ENCODE peak calls at places on chromosome 3, in seven cellular contexts. X, V, B, D, I, J and G are unnamed samples.

GRCh38 chr3:141659821-141660597 is 78.1 kb upstream of the RNF7 start:
- DNase-seq in X (peak), V (peak), B (peak), D (no peak), I (no peak), J (peak), G (peak)

GRCh38 chr3:129282727-129283327 is 4.2 kb downstream of the HMCES start:
- DNase-seq in X (no peak), V (no peak), B (no peak), D (no peak), I (peak), J (no peak), G (peak)

GRCh38 chr3:44554626-44555592 is at the start of gene ZKSCAN7:
- DNase-seq in X (no peak), V (peak), B (peak), D (peak), I (peak), J (no peak), G (peak)

GRCh38 chr3:81492048-81492447 is 269.4 kb downstream of the GBE1 start:
- DNase-seq in X (no peak), V (no peak), B (no peak), D (no peak), I (peak), J (no peak), G (peak)

GRCh38 chr3:17384567-17385296 is 357.7 kb downstream of the TBC1D5 start:
- DNase-seq in X (no peak), V (no peak), B (no peak), D (no peak), I (peak), J (no peak), G (peak)

GRCh38 chr3:134366928-134367352 is 7.3 kb downstream of the AMOTL2 start:
- DNase-seq in X (no peak), V (no peak), B (peak), D (peak), I (no peak), J (no peak), G (no peak)

GRCh38 chr3:138376663-138377062 is 28.3 kb downstream of the MRAS start:
- DNase-seq in X (no peak), V (no peak), B (no peak), D (no peak), I (no peak), J (no peak), G (no peak)

GRCh38 chr3:158804441-158804840 is 2.6 kb downstream of the MFSD1 start:
- DNase-seq in X (no peak), V (no peak), B (no peak), D (no peak), I (no peak), J (no peak), G (peak)

GRCh38 chr3:4976109-4976508 is 3.1 kb upstream of the BHLHE40 start:
- DNase-seq in X (peak), V (no peak), B (peak), D (no peak), I (peak), J (no peak), G (peak)

GRCh38 chr3:133988631-133989161 is 41.0 kb downstream of the SLCO2A1 start:
- DNase-seq in X (no peak), V (no peak), B (no peak), D (no peak), I (no peak), J (no peak), G (peak)

GRCh38 chr3:126004217-126004616 is 35.2 kb downstream of the ROPN1B start:
- DNase-seq in X (no peak), V (no peak), B (no peak), D (no peak), I (no peak), J (no peak), G (no peak)

GRCh38 chr3:129542747-129543146 is 228 bp upstream of the H1-8 start:
- DNase-seq in X (no peak), V (no peak), B (no peak), D (no peak), I (no peak), J (no peak), G (no peak)

GRCh38 chr3:33096103-33096868 is 660 bp downstream of the GLB1 start:
- DNase-seq in X (peak), V (no peak), B (peak), D (peak), I (peak), J (no peak), G (peak)

GRCh38 chr3:13045904-13046568 is 27.2 kb downstream of the IQSEC1 start:
- DNase-seq in X (peak), V (no peak), B (no peak), D (no peak), I (no peak), J (no peak), G (no peak)

GRCh38 chr3:114846779-114847178 is 300.3 kb downstream of the ZBTB20 start:
- DNase-seq in X (no peak), V (no peak), B (no peak), D (no peak), I (no peak), J (no peak), G (no peak)

GRCh38 chr3:159234306-159234705 is 432.5 kb downstream of the MFSD1 start:
- DNase-seq in X (no peak), V (no peak), B (no peak), D (no peak), I (peak), J (no peak), G (peak)

GRCh38 chr3:125062904-125063618 is 7.3 kb upstream of the HEG1 start:
- DNase-seq in X (no peak), V (peak), B (no peak), D (no peak), I (peak), J (no peak), G (peak)

GRCh38 chr3:17912011-17912760 is 169.8 kb upstream of the TBC1D5 start:
- DNase-seq in X (no peak), V (no peak), B (no peak), D (no peak), I (no peak), J (no peak), G (no peak)

GRCh38 chr3:195148553-195148952 is 122.4 kb downstream of the XXYLT1 start:
- DNase-seq in X (no peak), V (no peak), B (no peak), D (no peak), I (no peak), J (no peak), G (no peak)

GRCh38 chr3:169948559-169949371 is 17.8 kb upstream of the SEC62 start:
- DNase-seq in X (no peak), V (no peak), B (no peak), D (no peak), I (no peak), J (no peak), G (peak)

GRCh38 chr3:102301155-102301554 is 133.7 kb upstream of the ZPLD1 start:
- DNase-seq in X (no peak), V (no peak), B (no peak), D (no peak), I (no peak), J (no peak), G (no peak)

GRCh38 chr3:164476631-164477030 is 601.7 kb downstream of the SI start:
- DNase-seq in X (no peak), V (no peak), B (no peak), D (no peak), I (no peak), J (no peak), G (no peak)

GRCh38 chr3:101892648-101893047 is 43.3 kb downstream of the NFKBIZ start:
- DNase-seq in X (no peak), V (no peak), B (no peak), D (no peak), I (no peak), J (no peak), G (no peak)

GRCh38 chr3:126499401-126499800 is 18.2 kb downstream of the UROC1 start:
- DNase-seq in X (no peak), V (no peak), B (no peak), D (no peak), I (no peak), J (no peak), G (no peak)

GRCh38 chr3:56183529-56183928 is 284.7 kb downstream of the ERC2 start:
- DNase-seq in X (no peak), V (no peak), B (no peak), D (no peak), I (no peak), J (no peak), G (no peak)

GRCh38 chr3:186213946-186214345 is 105.1 kb upstream of the ETV5 start:
- DNase-seq in X (no peak), V (no peak), B (no peak), D (no peak), I (no peak), J (no peak), G (no peak)

GRCh38 chr3:18018491-18019177 is 276.2 kb upstream of the TBC1D5 start:
- DNase-seq in X (no peak), V (no peak), B (no peak), D (no peak), I (no peak), J (no peak), G (no peak)

GRCh38 chr3:149623819-149624218 is 34.0 kb downstream of the WWTR1 start:
- DNase-seq in X (no peak), V (no peak), B (no peak), D (no peak), I (no peak), J (no peak), G (no peak)

GRCh38 chr3:9687514-9687913 is 16.1 kb upstream of the CPNE9 start:
- DNase-seq in X (no peak), V (no peak), B (no peak), D (no peak), I (no peak), J (no peak), G (no peak)

GRCh38 chr3:141421639-141422319 is 53.5 kb downstream of the ZBTB38 start:
- DNase-seq in X (no peak), V (peak), B (no peak), D (no peak), I (peak), J (no peak), G (peak)

GRCh38 chr3:46348811-46349482 is 5.0 kb upstream of the CCR2 start:
- DNase-seq in X (no peak), V (no peak), B (no peak), D (no peak), I (no peak), J (no peak), G (no peak)
- H3K4me3 ChIP-seq in X (no peak), V (no peak), B (no peak), D (no peak), I (no peak), J (no peak), G (no peak)

DNA sequence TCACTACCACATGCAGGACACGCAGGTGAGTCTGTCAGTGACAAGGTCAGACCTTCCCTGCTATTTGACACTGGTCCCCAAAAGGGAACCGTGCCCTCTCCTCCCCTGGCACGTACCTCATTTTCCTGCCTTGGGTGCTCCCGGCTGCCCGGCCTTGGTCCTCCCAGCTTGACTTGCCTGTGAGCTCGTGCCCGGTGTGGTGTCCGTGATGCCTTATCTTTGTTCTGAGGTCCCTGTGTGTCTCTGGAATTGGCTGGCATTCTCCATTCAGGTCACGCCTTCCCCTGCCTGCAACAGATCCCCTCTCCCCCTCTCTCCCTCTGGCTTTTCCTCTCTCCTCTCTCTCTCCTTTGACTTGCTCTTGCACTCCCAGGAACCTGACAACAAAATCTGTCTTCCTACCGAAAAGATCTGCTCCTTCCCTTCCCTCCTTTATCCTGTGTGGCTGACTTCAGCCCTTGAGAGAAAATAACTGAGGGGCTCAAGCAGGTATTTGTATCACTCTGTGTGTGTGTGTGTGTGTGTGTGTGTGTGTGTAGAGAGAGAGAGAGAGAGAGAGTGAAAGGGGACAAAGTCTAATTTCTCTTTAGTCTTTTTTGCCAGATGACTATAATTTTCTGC is at the start of gene MASP1:
- DNase-seq in X (no peak), V (no peak), B (peak), D (no peak), I (no peak), J (no peak), G (no peak)
- H3K4me3 ChIP-seq in X (no peak), V (peak), B (no peak), D (peak), I (no peak), J (peak), G (no peak)

DNA sequence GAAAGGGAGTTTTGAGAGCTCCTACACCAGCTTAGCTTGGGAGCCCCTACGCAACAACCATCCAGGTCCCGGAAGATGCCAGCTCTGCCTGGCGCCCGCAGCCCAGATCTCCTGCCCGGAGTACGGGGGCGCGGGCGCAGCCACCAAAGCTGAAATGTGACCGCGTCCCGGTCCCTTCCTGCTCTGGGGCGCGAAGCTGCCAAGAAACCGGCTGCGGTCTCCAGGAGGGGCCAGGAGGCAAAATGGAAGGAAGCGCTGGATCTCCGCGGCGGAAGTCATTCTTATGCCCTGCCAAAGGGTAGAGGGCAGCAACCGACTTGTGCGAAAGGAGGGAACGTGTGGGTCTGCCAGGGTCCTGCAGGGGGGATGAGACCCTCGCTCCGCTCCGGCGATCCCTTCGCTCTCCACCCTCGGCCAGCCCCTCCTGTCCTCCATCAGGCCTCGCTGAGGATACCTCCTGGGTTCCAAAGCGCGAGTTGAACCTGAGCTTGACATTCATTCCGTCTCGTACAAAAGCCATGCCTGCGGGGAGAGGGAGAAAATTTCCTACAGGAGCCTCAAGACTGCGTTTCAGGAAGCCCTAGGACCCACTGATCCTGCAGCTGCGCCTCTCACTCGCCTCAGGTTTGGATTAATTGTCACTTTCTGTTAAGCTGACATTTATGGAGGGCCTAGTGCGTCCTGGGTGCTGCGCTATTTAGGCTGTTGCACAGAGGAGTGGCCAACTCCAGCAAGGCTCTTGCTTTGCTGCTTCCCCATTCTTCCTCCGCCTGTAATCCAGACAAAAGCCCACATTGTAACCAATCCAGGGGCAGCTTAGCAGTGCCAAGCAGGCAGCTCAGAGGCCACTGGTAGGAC is 98.3 kb upstream of the VGLL3 start:
- DNase-seq in X (no peak), V (peak), B (peak), D (peak), I (peak), J (peak), G (peak)
- H3K4me3 ChIP-seq in X (peak), V (peak), B (peak), D (peak), I (peak), J (peak), G (peak)

GRCh38 chr3:53073553-53074365 is 27.9 kb upstream of the SFMBT1 start:
- DNase-seq in X (no peak), V (no peak), B (no peak), D (peak), I (no peak), J (no peak), G (no peak)
- H3K4me3 ChIP-seq in X (peak), V (no peak), B (peak), D (peak), I (no peak), J (peak), G (peak)

GRCh38 chr3:23808525-23808924 is 2.8 kb downstream of the UBE2E1 start:
- DNase-seq in X (peak), V (no peak), B (no peak), D (no peak), I (no peak), J (no peak), G (no peak)
- H3K4me3 ChIP-seq in X (no peak), V (no peak), B (peak), D (no peak), I (no peak), J (no peak), G (peak)

GRCh38 chr3:71579934-71580318 is 3.6 kb downstream of the FOXP1 start:
- DNase-seq in X (no peak), V (no peak), B (no peak), D (no peak), I (no peak), J (no peak), G (peak)

GRCh38 chr3:71578045-71578730 is 5.3 kb downstream of the FOXP1 start:
- DNase-seq in X (no peak), V (no peak), B (no peak), D (no peak), I (no peak), J (no peak), G (peak)

GRCh38 chr3:71580636-71581215 is 2.8 kb downstream of the FOXP1 start:
- DNase-seq in X (no peak), V (no peak), B (no peak), D (no peak), I (no peak), J (no peak), G (peak)

GRCh38 chr3:71581451-71581980 is 2.0 kb downstream of the FOXP1 start:
- DNase-seq in X (peak), V (peak), B (peak), D (peak), I (no peak), J (no peak), G (peak)

DNA sequence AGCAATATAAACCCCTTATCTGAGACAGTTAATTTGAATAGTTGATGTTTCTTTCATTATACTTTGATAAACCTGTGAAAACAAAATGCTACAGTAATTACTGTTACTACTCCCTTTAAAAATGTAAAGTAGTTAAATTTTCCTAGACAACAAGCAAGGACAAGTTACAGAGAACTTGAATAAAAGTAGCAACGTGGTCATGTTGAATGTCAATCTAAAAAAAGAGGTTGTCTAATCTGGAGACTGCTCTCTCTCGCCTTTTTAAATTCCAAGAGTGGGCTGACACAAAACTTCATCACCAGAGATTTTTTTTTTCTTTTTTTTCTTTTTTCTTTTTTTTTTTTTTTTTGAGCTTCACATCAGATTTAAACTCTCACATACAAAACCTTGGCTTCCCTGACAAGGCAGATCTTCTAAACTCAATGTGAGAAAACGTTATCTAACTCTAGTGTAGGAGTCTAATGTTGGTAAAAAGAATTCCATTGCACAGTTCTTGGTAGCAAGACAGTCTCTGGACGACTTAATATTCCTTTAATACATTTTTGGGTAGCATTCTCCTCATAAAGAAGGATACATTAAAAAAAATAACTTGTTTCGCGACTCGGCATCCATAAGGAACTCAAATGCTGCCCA is 4.1 kb downstream of the FOXP1 start:
- DNase-seq in X (no peak), V (no peak), B (no peak), D (no peak), I (no peak), J (no peak), G (peak)
- H3K4me3 ChIP-seq in X (no peak), V (no peak), B (peak), D (peak), I (no peak), J (peak), G (no peak)